ENCODE peak calls at places on chromosomes 6 and 20, in nine cellular contexts. V is mammary epithelial cell; C is body of pancreas; K is CD8-positive, alpha-beta T cell; F is HAP-1; D is effector memory CD4-positive, alpha-beta T cell; W is ovary; G is astrocyte; B is transverse colon. A is an unnamed sample. For H3K4me1, the result is how much of the 10 kb centered on the place peaks cover.

GRCh38 chr6:45174045-45174444 is 154.1 kb upstream of the RUNX2 start:
- DNase-seq in W (no peak), C (no peak), F (no peak), V (no peak), B (no peak), K (no peak), D (no peak), G (no peak), A (no peak)

GRCh38 chr6:129875610-129876515 is 14.7 kb upstream of the TMEM244 start:
- DNase-seq in C (no peak), B (no peak), G (no peak), W (no peak), V (no peak), D (no peak), F (no peak), K (no peak), A (no peak)

GRCh38 chr6:10582774-10583508 is 61.8 kb downstream of the GCNT2 start:
- DNase-seq in K (no peak), F (no peak), C (peak), D (no peak), B (no peak), W (no peak), G (no peak), V (peak), A (no peak)

GRCh38 chr20:64240243-64241015 is 15.1 kb upstream of the PCMTD2 start:
- DNase-seq in F (no peak), D (no peak), B (no peak), W (no peak), G (no peak), C (no peak), V (no peak), K (no peak), A (no peak)

GRCh38 chr6:9999806-10000205 is 415.1 kb downstream of the TFAP2A start:
- DNase-seq in V (no peak), W (no peak), K (no peak), B (no peak), G (no peak), F (no peak), C (no peak), D (no peak), A (no peak)

GRCh38 chr6:26536571-26537159 is 1.5 kb upstream of the HMGN4 start:
- DNase-seq in C (peak), F (peak), K (peak), B (peak), W (peak), V (peak), D (no peak), G (peak), A (peak)

GRCh38 chr6:2387445-2387844 is 142.0 kb upstream of the GMDS start:
- DNase-seq in V (no peak), F (no peak), W (no peak), G (no peak), B (no peak), K (no peak), C (no peak), D (no peak), A (no peak)

GRCh38 chr6:130788954-130789353 is 38.3 kb upstream of the SMLR1 start:
- DNase-seq in B (no peak), F (no peak), D (no peak), W (no peak), G (no peak), K (no peak), C (no peak), V (no peak), A (no peak)

GRCh38 chr6:170063851-170064617 is 226.8 kb downstream of the DLL1 start:
- DNase-seq in G (no peak), D (no peak), F (no peak), C (no peak), V (no peak), B (peak), K (no peak), W (no peak), A (peak)

GRCh38 chr6:21984551-21984950 is 312.3 kb downstream of the PRL start:
- DNase-seq in D (no peak), V (no peak), K (no peak), W (no peak), C (no peak), G (peak), B (no peak), F (no peak), A (no peak)

GRCh38 chr6:55276745-55277627 is 50.3 kb upstream of the GFRAL start:
- DNase-seq in W (peak), B (no peak), F (peak), V (peak), C (peak), G (peak), D (no peak), K (no peak), A (no peak)

GRCh38 chr20:17615645-17616479 is 46.0 kb downstream of the DSTN start:
- DNase-seq in B (peak), D (no peak), W (peak), F (no peak), C (no peak), V (no peak), K (no peak), G (no peak), A (peak)

GRCh38 chr6:124869412-124869811 is 92.8 kb upstream of the RNF217 start:
- DNase-seq in D (no peak), V (peak), F (no peak), G (no peak), W (no peak), C (no peak), K (no peak), B (no peak), A (no peak)

GRCh38 chr6:132412656-132413500 is 11.6 kb upstream of the MOXD1 start:
- DNase-seq in W (no peak), C (no peak), G (no peak), B (no peak), K (no peak), F (no peak), D (no peak), V (no peak), A (no peak)

GRCh38 chr6:92124126-92124525 is 1295.2 kb downstream of the EPHA7 start:
- DNase-seq in F (no peak), K (no peak), C (no peak), D (no peak), B (no peak), W (no peak), G (peak), V (no peak), A (no peak)

GRCh38 chr6:169801396-169802160 is 50.2 kb downstream of the ERMARD start:
- DNase-seq in V (no peak), D (no peak), B (no peak), F (no peak), K (no peak), G (no peak), W (no peak), C (no peak), A (no peak)

GRCh38 chr6:154721460-154721859 is 11.8 kb upstream of the SCAF8 start:
- DNase-seq in V (peak), W (no peak), K (no peak), C (no peak), D (no peak), F (no peak), B (no peak), G (peak), A (no peak)

GRCh38 chr6:141562181-141562800 is 570.4 kb upstream of the GJE1 start:
- DNase-seq in B (peak), D (no peak), C (peak), V (no peak), W (peak), K (peak), F (no peak), G (no peak), A (no peak)

GRCh38 chr20:37007898-37008649 is 56.6 kb upstream of the SAMHD1 start:
- DNase-seq in F (no peak), C (peak), K (peak), W (no peak), D (no peak), B (no peak), V (peak), G (peak), A (peak)

GRCh38 chr6:79672631-79673065 is 41.5 kb downstream of the SH3BGRL2 start:
- DNase-seq in C (no peak), D (no peak), F (peak), G (peak), W (no peak), V (peak), B (no peak), K (no peak), A (peak)

GRCh38 chr6:14510038-14510437 is 392.5 kb downstream of the CD83 start:
- DNase-seq in D (no peak), C (no peak), W (no peak), F (no peak), G (no peak), V (no peak), B (no peak), K (no peak), A (no peak)

GRCh38 chr20:10453241-10453640 is 18.1 kb downstream of the SLX4IP start:
- DNase-seq in F (no peak), V (no peak), K (peak), C (peak), D (no peak), B (peak), G (no peak), W (no peak), A (no peak)

GRCh38 chr20:50240092-50240491 is 49.5 kb downstream of the CEBPB start:
- DNase-seq in V (no peak), K (no peak), C (no peak), G (no peak), W (no peak), B (no peak), F (no peak), D (no peak), A (no peak)

GRCh38 chr20:15918631-15919030 is 654.6 kb downstream of the KIF16B start:
- DNase-seq in F (no peak), B (no peak), D (no peak), V (no peak), W (no peak), C (no peak), G (no peak), K (no peak), A (no peak)

GRCh38 chr6:109397020-109397419 is 14.8 kb upstream of the CD164 start:
- DNase-seq in V (no peak), D (no peak), K (no peak), W (no peak), C (no peak), B (no peak), F (no peak), G (no peak), A (no peak)

GRCh38 chr20:38986663-38987062 is 24.5 kb downstream of the DHX35 start:
- DNase-seq in V (no peak), F (no peak), B (no peak), C (no peak), D (no peak), K (no peak), W (no peak), G (no peak), A (no peak)

GRCh38 chr20:7180261-7181045 is 413.0 kb downstream of the BMP2 start:
- DNase-seq in V (peak), W (no peak), B (no peak), D (no peak), G (peak), C (no peak), F (no peak), K (no peak), A (no peak)

GRCh38 chr6:170067923-170068360 is 222.9 kb downstream of the DLL1 start:
- DNase-seq in D (no peak), V (no peak), F (no peak), C (no peak), B (peak), W (peak), G (no peak), K (no peak), A (no peak)

GRCh38 chr6:56671651-56672461 is 29.2 kb upstream of the DST start:
- DNase-seq in V (no peak), K (no peak), B (peak), C (peak), W (peak), G (peak), F (no peak), D (no peak), A (no peak)

GRCh38 chr6:144012534-144012933 is 4.5 kb upstream of the PLAGL1 start:
- DNase-seq in C (no peak), W (no peak), D (no peak), F (no peak), V (peak), G (peak), K (no peak), B (no peak), A (no peak)

GRCh38 chr20:4573564-4574355 is 147.9 kb upstream of the PRND start:
- DNase-seq in W (no peak), C (no peak), V (no peak), G (peak), D (no peak), B (no peak), F (no peak), K (no peak), A (no peak)

GRCh38 chr6:43220439-43220951 is 8.8 kb downstream of the DNPH1 start:
- DNase-seq in B (no peak), G (no peak), C (no peak), D (no peak), F (no peak), V (no peak), W (no peak), K (no peak), A (no peak)

GRCh38 chr20:57957397-57958049 is 247.7 kb upstream of the PMEPA1 start:
- DNase-seq in G (peak), W (no peak), C (no peak), F (no peak), B (no peak), V (no peak), K (no peak), D (no peak), A (no peak)

GRCh38 chr6:28603920-28604319 is 78.2 kb downstream of the GPX5 start:
- DNase-seq in W (no peak), K (no peak), B (no peak), V (no peak), G (no peak), C (no peak), F (no peak), D (no peak), A (no peak)

GRCh38 chr6:106084106-106084963 is 1.8 kb upstream of the PRDM1 start:
- DNase-seq in F (peak), D (no peak), K (no peak), G (peak), W (no peak), V (peak), C (peak), B (peak), A (no peak)

GRCh38 chr20:34109442-34109841 is 2.6 kb downstream of the EIF2S2 start:
- DNase-seq in C (no peak), B (no peak), D (no peak), F (no peak), K (no peak), W (no peak), V (no peak), G (no peak), A (no peak)
- H3K4me1 ChIP-seq in C (half or more), B (under half), D (under half), F (under half), K (under half), W (under half), V (under half), G (under half), A (under half)

GRCh38 chr6:167679137-167679736 is 147.5 kb upstream of the AFDN start:
- DNase-seq in K (no peak), V (no peak), C (no peak), G (no peak), B (no peak), W (no peak), D (no peak), F (no peak), A (no peak)
- H3K4me3 ChIP-seq in K (no peak), V (no peak), C (no peak), G (peak), B (no peak), W (no peak), D (no peak), F (no peak), A (no peak)

DNA sequence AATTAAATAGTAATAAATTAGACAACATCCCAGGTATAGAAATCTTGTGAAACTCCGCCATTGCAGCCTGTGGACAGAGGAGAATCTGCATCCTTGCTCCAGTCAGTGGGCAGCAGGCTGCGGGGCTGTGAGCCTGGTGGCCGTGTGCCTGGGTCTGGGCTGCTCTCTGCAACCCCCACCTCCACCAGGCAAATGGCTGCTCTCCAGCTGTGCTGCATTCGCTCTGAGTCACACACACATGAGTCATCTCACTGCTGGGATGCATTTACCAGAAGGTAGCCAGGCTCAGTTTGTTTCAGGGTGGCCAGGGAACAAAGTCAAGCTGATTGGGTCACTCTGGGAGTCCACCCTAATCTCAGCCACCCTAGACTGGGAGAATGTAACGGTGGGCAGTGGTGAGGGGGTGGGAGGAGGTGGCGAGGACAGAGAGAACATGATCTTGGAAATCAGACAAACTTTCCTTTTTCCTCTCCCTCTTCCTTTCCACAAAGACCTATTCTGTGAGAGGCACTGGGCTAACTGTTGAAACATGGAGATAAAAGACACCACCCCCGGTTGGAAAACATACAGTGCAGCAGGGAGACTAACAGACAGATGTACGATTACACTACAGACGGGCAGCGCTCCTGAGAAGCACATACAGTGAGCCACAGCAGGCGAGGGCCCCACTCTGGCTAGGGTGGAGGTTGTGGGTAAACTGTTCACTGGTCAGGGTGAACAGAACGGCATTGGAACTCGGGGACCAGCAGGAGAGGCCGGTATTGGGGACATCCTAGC is 59.2 kb downstream of the TRAM2 start:
- DNase-seq in G (peak), C (peak), V (peak), K (no peak), D (no peak), B (peak), F (no peak), W (peak), A (peak)
- H3K4me1 ChIP-seq in G (half or more), C (under half), V (under half), K (under half), D (under half), B (under half), F (under half), W (under half), A (under half)

GRCh38 chr6:122401104-122401503 is 1.7 kb downstream of the HSF2 start:
- DNase-seq in D (no peak), G (no peak), F (no peak), W (no peak), B (no peak), K (no peak), V (no peak), C (no peak), A (no peak)
- H3K4me3 ChIP-seq in D (no peak), G (peak), F (peak), W (no peak), B (no peak), K (peak), V (no peak), C (no peak), A (peak)

GRCh38 chr20:19929749-19930148 is 87.4 kb upstream of the NAA20 start:
- DNase-seq in K (no peak), D (no peak), W (no peak), C (no peak), V (no peak), B (no peak), F (no peak), G (no peak), A (no peak)
- H3K4me1 ChIP-seq in K (under half), D (under half), W (under half), C (under half), V (under half), B (under half), F (under half), G (under half), A (under half)

DNA sequence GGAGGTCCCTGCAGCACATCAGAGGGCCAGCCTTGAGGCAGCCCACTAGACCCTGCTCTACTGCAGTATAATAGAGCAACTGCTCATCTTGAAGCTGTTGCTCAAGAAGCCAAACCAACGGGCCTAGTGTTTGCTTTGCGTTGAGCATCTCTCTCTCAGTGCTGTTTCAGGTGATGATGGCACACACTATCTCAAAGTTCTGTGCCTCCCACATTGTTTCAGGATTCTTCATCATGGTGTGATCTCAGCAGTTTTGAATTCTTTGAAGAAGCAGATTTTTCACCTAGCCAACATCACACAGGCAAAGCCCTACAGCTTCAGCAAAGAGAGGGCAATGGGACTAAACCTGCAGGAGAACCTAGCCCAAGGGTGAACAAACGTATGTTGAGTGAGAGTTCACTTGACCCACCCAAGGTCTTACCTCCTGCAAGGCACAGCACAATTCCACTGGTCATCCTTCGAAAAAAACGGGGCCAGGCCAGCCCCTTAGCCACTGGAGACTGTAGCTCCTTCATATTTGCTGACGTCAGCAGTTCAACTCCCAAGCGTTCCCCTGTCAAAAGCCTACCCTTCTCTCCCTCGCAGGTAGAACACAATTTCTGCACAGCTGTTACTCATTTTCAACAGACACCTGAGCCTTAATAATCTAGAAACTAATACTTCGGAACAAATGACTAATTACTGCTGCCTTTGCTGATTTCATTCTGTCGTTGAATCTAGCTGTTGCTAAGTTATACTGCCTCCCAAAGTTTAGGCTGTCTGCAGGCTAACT is 15.8 kb downstream of the MYB start:
- DNase-seq in C (no peak), K (no peak), G (no peak), W (no peak), D (no peak), F (no peak), B (no peak), V (no peak), A (no peak)
- H3K4me3 ChIP-seq in C (no peak), K (no peak), G (no peak), W (no peak), D (no peak), F (no peak), B (no peak), V (no peak), A (no peak)

DNA sequence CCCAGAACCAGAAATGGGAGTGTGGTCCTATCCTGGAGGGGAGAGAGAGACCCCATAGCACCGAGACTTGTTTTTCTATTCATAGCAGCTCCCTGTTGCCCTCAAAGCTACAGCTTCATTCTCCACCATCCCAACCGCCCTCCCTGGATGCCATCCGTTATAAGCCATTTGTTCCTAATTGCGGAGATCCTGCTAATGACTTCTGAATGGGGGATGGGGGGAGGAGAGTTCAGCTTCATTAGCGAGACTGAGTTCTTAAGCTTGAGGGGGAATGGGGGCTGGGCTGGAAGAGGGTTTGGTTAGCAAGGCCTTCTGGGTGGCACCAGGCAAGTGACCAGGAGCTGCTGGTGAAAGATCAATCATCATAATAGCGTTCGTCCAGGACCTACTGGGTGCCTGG is 27.1 kb downstream of the FOXP4 start:
- DNase-seq in D (no peak), B (no peak), G (no peak), C (no peak), W (no peak), K (no peak), F (no peak), V (no peak), A (no peak)
- H3K4me1 ChIP-seq in D (under half), B (under half), G (under half), C (half or more), W (under half), K (under half), F (under half), V (under half), A (under half)

A was measured in naive thymus-derived CD4-positive, alpha-beta T cell.